ENCODE peak calls at places on chromosomes 7 and 10, in four cellular contexts. L is HepG2, H is A549, G is GM12878. M is an unnamed sample.

GRCh38 chr10:62790019-62790555 is 14.4 kb upstream of the ADO start:
- DNase-seq in H (no peak), G (no peak), L (no peak), M (no peak)

GRCh38 chr7:107122483-107122882 is 46.3 kb upstream of the HBP1 start:
- DNase-seq in L (no peak), H (no peak), G (no peak), M (no peak)

GRCh38 chr10:93554760-93555432 is 11.6 kb upstream of the FFAR4 start:
- DNase-seq in H (peak; percentile 76), G (no peak), L (peak; percentile 68), M (peak; percentile 66)

GRCh38 chr7:29878081-29878688 is 71.9 kb downstream of the WIPF3 start:
- DNase-seq in L (peak; percentile 20), H (peak; percentile 46), G (no peak), M (peak; percentile 39)

GRCh38 chr7:86884152-86884551 is 175.3 kb downstream of the ELAPOR2 start:
- DNase-seq in L (peak; percentile 3), H (no peak), G (no peak), M (no peak)

GRCh38 chr7:111029141-111029572 is 61.8 kb upstream of the LRRN3 start:
- DNase-seq in G (no peak), H (no peak), L (peak; percentile 84), M (no peak)

GRCh38 chr10:76732306-76732705 is 905.3 kb downstream of the KCNMA1 start:
- DNase-seq in L (no peak), G (no peak), H (no peak), M (no peak)

GRCh38 chr10:85791846-85792532 is 574.6 kb downstream of the GRID1 start:
- DNase-seq in L (no peak), G (no peak), H (no peak), M (no peak)

GRCh38 chr7:75638607-75639070 is 100.1 kb downstream of the HIP1 start:
- DNase-seq in L (no peak), G (no peak), H (no peak), M (peak; percentile 60)

GRCh38 chr7:159125104-159125943 is 19.3 kb downstream of the VIPR2 start:
- DNase-seq in G (no peak), L (no peak), H (no peak), M (no peak)

GRCh38 chr7:751826-752225 is 24.7 kb upstream of the PRKAR1B start:
- DNase-seq in G (no peak), H (no peak), L (no peak), M (no peak)

GRCh38 chr10:128070161-128070560 is 56.1 kb downstream of the MKI67 start:
- DNase-seq in G (no peak), H (no peak), L (no peak), M (no peak)

GRCh38 chr10:120953897-120954296 is 102.7 kb downstream of the WDR11 start:
- DNase-seq in L (no peak), H (no peak), G (no peak), M (no peak)

GRCh38 chr7:885893-886625 is 9.7 kb downstream of the GET4 start:
- DNase-seq in G (no peak), H (no peak), L (no peak), M (no peak)

GRCh38 chr10:90373911-90374310 is 483.9 kb downstream of the HTR7 start:
- DNase-seq in G (no peak), L (no peak), H (no peak), M (no peak)

GRCh38 chr7:107891619-107892366 is 810 bp downstream of the DLD start:
- DNase-seq in H (no peak), G (no peak), L (no peak), M (no peak)

GRCh38 chr7:112290065-112290464 is 83.6 kb downstream of the ZNF277 start:
- DNase-seq in L (no peak), H (no peak), G (no peak), M (no peak)

GRCh38 chr10:4352566-4352961 is 473.4 kb upstream of the AKR1E2 start:
- DNase-seq in L (no peak), G (no peak), H (no peak), M (no peak)

GRCh38 chr7:119482209-119482608 is 790.8 kb upstream of the KCND2 start:
- DNase-seq in L (peak; percentile 32), H (peak; percentile 7), G (peak; percentile 12), M (no peak)

GRCh38 chr10:61793760-61794713 is 107.5 kb upstream of the ARID5B start:
- DNase-seq in H (no peak), L (no peak), G (no peak), M (no peak)

GRCh38 chr7:1397491-1398327 is 61.6 kb downstream of the MICALL2 start:
- DNase-seq in L (no peak), H (no peak), G (no peak), M (peak; percentile 18)

GRCh38 chr10:69494626-69495558 is 43.6 kb downstream of the TSPAN15 start:
- DNase-seq in L (no peak), G (no peak), H (no peak), M (no peak)

GRCh38 chr10:72906446-72906845 is 12.9 kb downstream of the OIT3 start:
- DNase-seq in H (no peak), L (no peak), G (no peak), M (no peak)

GRCh38 chr7:53504914-53505313 is 469.5 kb downstream of the POM121L12 start:
- DNase-seq in G (no peak), H (no peak), L (no peak), M (no peak)

GRCh38 chr7:120395526-120396019 is 122.6 kb downstream of the KCND2 start:
- DNase-seq in G (peak; percentile 81), L (no peak), H (no peak), M (no peak)

GRCh38 chr10:125011171-125011925 is 69.4 kb downstream of the ZRANB1 start:
- DNase-seq in L (no peak), H (no peak), G (no peak), M (no peak)

GRCh38 chr10:63237396-63237795 is 104.3 kb downstream of the NRBF2 start:
- DNase-seq in L (no peak), G (no peak), H (no peak), M (no peak)

GRCh38 chr7:130500463-130500862 is 8.6 kb downstream of the MEST start:
- DNase-seq in H (no peak), G (no peak), L (no peak), M (peak; percentile 27)

GRCh38 chr7:128389085-128389814 is 20.5 kb downstream of the IMPDH1 start:
- DNase-seq in H (no peak), G (no peak), L (no peak), M (peak; percentile 45)

GRCh38 chr7:48424731-48425130 is 253.5 kb downstream of the ABCA13 start:
- DNase-seq in H (peak; percentile 12), L (peak; percentile 23), G (no peak), M (no peak)

GRCh38 chr10:16967866-16968721 is 150.9 kb upstream of the RSU1 start:
- DNase-seq in G (no peak), L (peak; percentile 40), H (peak; percentile 24), M (no peak)
- TF ChIP-seq POLR2AphosphoS2 in G (no peak), L (no peak), H (no peak), M (no peak)

GRCh38 chr7:28768577-28769147 is 189.5 kb downstream of the TRIL start:
- DNase-seq in L (no peak), H (no peak), G (no peak), M (no peak)
- TF ChIP-seq MAX in L (no peak), H (no peak), G (no peak), M (no peak)

DNA sequence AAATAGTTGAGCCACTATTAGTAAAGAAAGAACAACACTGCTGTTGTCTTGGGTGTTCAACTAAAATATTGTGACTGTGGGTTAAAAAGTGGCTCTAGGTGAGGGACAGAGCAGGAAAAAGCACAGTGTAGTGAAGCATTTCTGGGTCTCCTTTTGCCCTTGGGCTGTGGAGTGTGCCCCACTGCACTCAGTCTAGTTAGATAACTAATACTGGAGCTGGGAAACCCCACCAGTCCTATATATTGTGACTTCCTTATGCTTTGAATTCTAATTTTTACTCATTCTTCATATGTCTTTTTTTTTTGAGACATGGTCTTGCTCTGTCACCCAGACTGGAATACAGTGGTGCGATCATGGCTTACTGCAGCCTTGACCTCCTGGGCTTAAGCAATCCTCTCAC is 195.1 kb downstream of the EXOC4 start:
- DNase-seq in H (no peak), L (no peak), G (no peak), M (no peak)
- TF ChIP-seq POLR2AphosphoS2 in H (no peak), L (no peak), G (no peak), M (no peak)

DNA sequence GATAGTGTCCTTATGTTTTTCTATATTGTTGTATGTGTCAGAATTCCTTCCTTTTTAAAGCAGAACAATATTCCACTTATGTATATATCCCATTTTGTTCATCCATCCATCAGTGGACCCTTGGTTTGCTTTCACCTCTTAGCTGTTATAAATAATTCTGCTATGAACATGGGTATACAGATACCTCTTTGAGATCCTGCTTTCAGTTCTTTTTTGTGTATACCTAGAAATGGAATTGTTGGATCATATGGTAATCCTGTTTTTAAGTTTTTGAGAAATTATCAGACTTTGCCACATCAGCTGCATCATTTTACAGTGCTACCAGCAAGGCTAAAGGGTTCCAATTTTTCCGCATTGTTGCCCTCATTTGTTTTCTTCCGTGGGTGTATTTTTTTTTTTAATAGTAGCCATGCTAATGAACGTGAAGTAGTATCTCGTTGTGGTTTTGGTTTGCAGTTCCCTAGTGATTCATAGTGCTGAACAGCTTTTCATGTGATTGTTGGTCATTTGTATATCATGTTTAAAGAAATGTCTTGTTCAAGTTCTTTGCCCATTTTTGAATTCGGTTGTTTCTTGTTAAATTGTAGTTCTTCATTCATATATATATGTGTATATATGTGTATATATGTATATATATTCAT is 87.8 kb downstream of the LCOR start:
- DNase-seq in H (no peak), L (no peak), G (peak; percentile 23), M (no peak)
- TF ChIP-seq MAX in H (no peak), L (no peak), G (no peak), M (no peak)

GRCh38 chr7:34025579-34025978 is 120.2 kb downstream of the BMPER start:
- DNase-seq in L (no peak), G (no peak), H (no peak), M (no peak)

GRCh38 chr7:34034728-34035127 is 129.4 kb downstream of the BMPER start:
- DNase-seq in H (no peak), G (no peak), L (no peak), M (no peak)

GRCh38 chr7:34036069-34036920 is 131.0 kb downstream of the BMPER start:
- DNase-seq in G (no peak), L (peak; percentile 84), H (peak; percentile 21), M (peak; percentile 34)

GRCh38 chr7:34026481-34027225 is 121.3 kb downstream of the BMPER start:
- DNase-seq in H (no peak), G (no peak), L (no peak), M (no peak)

DNA sequence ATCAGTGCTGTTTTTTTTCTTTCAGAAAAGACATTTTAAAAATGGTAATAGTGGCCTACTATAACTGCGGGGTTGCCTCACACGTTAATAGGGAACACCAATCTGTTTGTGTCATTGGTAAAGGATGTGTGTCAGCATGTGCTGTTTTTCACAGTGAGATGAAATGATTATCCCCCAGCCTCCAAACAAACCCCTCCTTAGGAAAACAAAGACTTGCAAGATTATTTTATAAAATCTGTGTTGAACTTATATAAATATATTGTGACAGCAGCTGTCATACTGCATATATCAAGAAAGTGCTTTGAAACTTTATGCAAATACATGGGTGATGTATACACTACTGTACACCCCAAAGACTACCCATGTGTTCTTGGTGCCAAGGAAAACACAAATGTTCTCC is 125.8 kb downstream of the BMPER start:
- DNase-seq in H (no peak), G (no peak), L (no peak), M (no peak)
- TF ChIP-seq POLR2AphosphoS2 in H (no peak), G (no peak), L (no peak), M (no peak)